ENCODE peak calls at places on chromosomes 12 and 14, in five cellular contexts. X, A, J, T and K are unnamed samples.

GRCh38 chr12:120093592-120094355 is 22.8 kb downstream of the RAB35 start:
- DNase-seq in J (no peak), A (peak), T (no peak), X (no peak), K (peak)

GRCh38 chr12:24919346-24920001 is 29.4 kb downstream of the BCAT1 start:
- DNase-seq in J (no peak), T (no peak), X (no peak), A (no peak), K (no peak)

GRCh38 chr12:12336049-12336411 is 14.0 kb downstream of the MANSC1 start:
- DNase-seq in A (no peak), J (no peak), X (no peak), T (no peak), K (no peak)

GRCh38 chr12:89752331-89752730 is 43.7 kb upstream of the ATP2B1 start:
- DNase-seq in T (no peak), J (no peak), A (no peak), X (no peak), K (no peak)

GRCh38 chr12:44654641-44655625 is 221.2 kb downstream of the NELL2 start:
- DNase-seq in J (no peak), A (no peak), T (no peak), X (no peak), K (peak)

GRCh38 chr12:50317198-50317597 is 33.9 kb upstream of the LIMA1 start:
- DNase-seq in X (no peak), A (no peak), J (no peak), T (no peak), K (no peak)

GRCh38 chr14:30993071-30993470 is 32.4 kb upstream of the AP4S1 start:
- DNase-seq in J (no peak), A (no peak), T (no peak), X (no peak), K (no peak)

GRCh38 chr14:88142990-88143389 is 138.1 kb downstream of the GPR65 start:
- DNase-seq in A (no peak), T (no peak), J (no peak), X (no peak), K (no peak)

GRCh38 chr12:89707992-89708792 is 446 bp downstream of the ATP2B1 start:
- DNase-seq in J (peak), T (no peak), X (peak), A (peak), K (peak)

GRCh38 chr14:80278293-80279037 is 67.2 kb upstream of the DIO2 start:
- DNase-seq in X (no peak), J (no peak), T (no peak), A (no peak), K (no peak)

GRCh38 chr12:68977909-68978610 is 45.1 kb upstream of the CPM start:
- DNase-seq in A (no peak), J (no peak), X (no peak), T (no peak), K (no peak)

GRCh38 chr14:25001096-25001982 is 48.6 kb downstream of the STXBP6 start:
- DNase-seq in X (no peak), A (no peak), J (no peak), T (no peak), K (no peak)

GRCh38 chr12:3491938-3492867 is 1.2 kb downstream of the PRMT8 start:
- DNase-seq in T (peak), J (peak), A (no peak), X (peak), K (peak)

GRCh38 chr14:100885196-100886030 is 18.1 kb downstream of the RTL1 start:
- DNase-seq in J (no peak), X (no peak), T (no peak), A (peak), K (no peak)

GRCh38 chr12:109255377-109255776 is 53.7 kb downstream of the FOXN4 start:
- DNase-seq in X (no peak), T (no peak), J (no peak), A (peak), K (no peak)

GRCh38 chr12:129096184-129096583 is 242.9 kb downstream of the GLT1D1 start:
- DNase-seq in J (no peak), X (no peak), A (no peak), T (no peak), K (no peak)

GRCh38 chr12:51517800-51518199 is 73.2 kb upstream of the SCN8A start:
- DNase-seq in A (no peak), T (no peak), X (no peak), J (no peak), K (no peak)

GRCh38 chr14:61484826-61485584 is 163.6 kb downstream of the PRKCH start:
- DNase-seq in X (no peak), T (no peak), J (no peak), A (no peak), K (no peak)